ENCODE peak calls at places on chromosome 2, in four cellular contexts. One of them, this sample, is unnamed.

GRCh38 chr2:43519711-43520221 is 76.1 kb downstream of the THADA start:
- DNase-seq in HCT116: no peak
- DNase-seq in AG09319: peak
- DNase-seq in cardiac fibroblast: peak
- DNase-seq in this sample: no peak

GRCh38 chr2:171893196-171893823 is 734 bp downstream of the SLC25A12 start:
- DNase-seq in HCT116: no peak
- DNase-seq in AG09319: no peak
- DNase-seq in cardiac fibroblast: no peak
- DNase-seq in this sample: peak

GRCh38 chr2:197997083-197997541 is 192.7 kb downstream of the PLCL1 start:
- DNase-seq in HCT116: no peak
- DNase-seq in cardiac fibroblast: no peak
- DNase-seq in AG09319: no peak
- DNase-seq in this sample: no peak

GRCh38 chr2:240997141-240997855 is 1.1 kb upstream of the SNED1 start:
- DNase-seq in AG09319: no peak
- DNase-seq in cardiac fibroblast: peak
- DNase-seq in HCT116: no peak
- DNase-seq in this sample: no peak

GRCh38 chr2:47274780-47275117 is 119.6 kb upstream of the STPG4 start:
- DNase-seq in AG09319: no peak
- DNase-seq in cardiac fibroblast: peak
- DNase-seq in HCT116: no peak
- DNase-seq in this sample: no peak

GRCh38 chr2:217090024-217090473 is 230.2 kb upstream of the TNP1 start:
- DNase-seq in HCT116: no peak
- DNase-seq in AG09319: no peak
- DNase-seq in cardiac fibroblast: peak
- DNase-seq in this sample: peak

GRCh38 chr2:213086050-213086449 is 65.4 kb downstream of the IKZF2 start:
- DNase-seq in cardiac fibroblast: no peak
- DNase-seq in AG09319: no peak
- DNase-seq in HCT116: no peak
- DNase-seq in this sample: no peak

GRCh38 chr2:24435391-24436316 is 55.4 kb upstream of the NCOA1 start:
- DNase-seq in HCT116: no peak
- DNase-seq in cardiac fibroblast: peak
- DNase-seq in AG09319: peak
- DNase-seq in this sample: no peak

GRCh38 chr2:186903183-186903582 is 54.2 kb upstream of the ZSWIM2 start:
- DNase-seq in AG09319: no peak
- DNase-seq in cardiac fibroblast: peak
- DNase-seq in HCT116: no peak
- DNase-seq in this sample: no peak

GRCh38 chr2:219125225-219125885 is 35.3 kb downstream of the NHEJ1 start:
- DNase-seq in AG09319: peak
- DNase-seq in HCT116: peak
- DNase-seq in cardiac fibroblast: peak
- DNase-seq in this sample: no peak

GRCh38 chr2:64807417-64807816 is 153.7 kb upstream of the SERTAD2 start:
- DNase-seq in HCT116: peak
- DNase-seq in AG09319: peak
- DNase-seq in cardiac fibroblast: peak
- DNase-seq in this sample: peak

GRCh38 chr2:224524657-224525056 is 60.5 kb downstream of the CUL3 start:
- DNase-seq in cardiac fibroblast: no peak
- DNase-seq in HCT116: no peak
- DNase-seq in AG09319: no peak
- DNase-seq in this sample: no peak

GRCh38 chr2:239831272-239831731 is 193.8 kb downstream of the NDUFA10 start:
- DNase-seq in AG09319: no peak
- DNase-seq in cardiac fibroblast: no peak
- DNase-seq in HCT116: no peak
- DNase-seq in this sample: no peak

GRCh38 chr2:52805901-52806410 is 961.6 kb upstream of the CHAC2 start:
- DNase-seq in AG09319: no peak
- DNase-seq in HCT116: no peak
- DNase-seq in cardiac fibroblast: no peak
- DNase-seq in this sample: no peak

GRCh38 chr2:237574894-237575868 is 8.8 kb downstream of the PRLH start:
- DNase-seq in AG09319: no peak
- DNase-seq in cardiac fibroblast: peak
- DNase-seq in HCT116: peak
- DNase-seq in this sample: no peak

GRCh38 chr2:205650450-205650849 is 31.9 kb upstream of the NRP2 start:
- DNase-seq in AG09319: peak
- DNase-seq in cardiac fibroblast: peak
- DNase-seq in HCT116: no peak
- DNase-seq in this sample: no peak

GRCh38 chr2:155997538-155997937 is 335.0 kb downstream of the NR4A2 start:
- DNase-seq in HCT116: no peak
- DNase-seq in cardiac fibroblast: no peak
- DNase-seq in AG09319: no peak
- DNase-seq in this sample: no peak

GRCh38 chr2:6793371-6793770 is 72.3 kb downstream of the CMPK2 start:
- DNase-seq in AG09319: no peak
- DNase-seq in cardiac fibroblast: no peak
- DNase-seq in HCT116: no peak
- DNase-seq in this sample: no peak

GRCh38 chr2:221454459-221455105 is 117.5 kb downstream of the EPHA4 start:
- DNase-seq in HCT116: no peak
- DNase-seq in cardiac fibroblast: no peak
- DNase-seq in AG09319: no peak
- DNase-seq in this sample: no peak

GRCh38 chr2:132969371-132969985 is 299.5 kb upstream of the LYPD1 start:
- DNase-seq in cardiac fibroblast: peak
- DNase-seq in AG09319: no peak
- DNase-seq in HCT116: no peak
- DNase-seq in this sample: no peak

GRCh38 chr2:12227941-12228608 is 481.6 kb downstream of the LPIN1 start:
- DNase-seq in AG09319: no peak
- DNase-seq in cardiac fibroblast: peak
- DNase-seq in HCT116: no peak
- DNase-seq in this sample: no peak

GRCh38 chr2:240846881-240847601 is 21.6 kb upstream of the AGXT start:
- DNase-seq in cardiac fibroblast: no peak
- DNase-seq in AG09319: no peak
- DNase-seq in HCT116: no peak
- DNase-seq in this sample: no peak

GRCh38 chr2:28506112-28506511 is 10.3 kb downstream of the PLB1 start:
- DNase-seq in AG09319: no peak
- DNase-seq in HCT116: no peak
- DNase-seq in cardiac fibroblast: no peak
- DNase-seq in this sample: no peak

GRCh38 chr2:220687231-220687843 is 884.8 kb downstream of the EPHA4 start:
- DNase-seq in cardiac fibroblast: peak
- DNase-seq in AG09319: peak
- DNase-seq in HCT116: peak
- DNase-seq in this sample: peak

GRCh38 chr2:79849241-79849640 is 336.4 kb downstream of the CTNNA2 start:
- DNase-seq in cardiac fibroblast: no peak
- DNase-seq in HCT116: no peak
- DNase-seq in AG09319: no peak
- DNase-seq in this sample: no peak

GRCh38 chr2:222057249-222058073 is 241.3 kb downstream of the PAX3 start:
- DNase-seq in HCT116: no peak
- DNase-seq in cardiac fibroblast: peak
- DNase-seq in AG09319: no peak
- DNase-seq in this sample: peak

GRCh38 chr2:24021122-24021998 is 11.5 kb downstream of the MFSD2B start:
- DNase-seq in AG09319: no peak
- DNase-seq in cardiac fibroblast: no peak
- DNase-seq in HCT116: no peak
- DNase-seq in this sample: no peak

GRCh38 chr2:157321514-157321913 is 4.1 kb downstream of the ERMN start:
- DNase-seq in cardiac fibroblast: no peak
- DNase-seq in AG09319: no peak
- DNase-seq in HCT116: no peak
- DNase-seq in this sample: no peak

GRCh38 chr2:227815066-227815465 is 1.4 kb downstream of the CCL20 start:
- DNase-seq in HCT116: no peak
- DNase-seq in AG09319: no peak
- DNase-seq in cardiac fibroblast: peak
- DNase-seq in this sample: no peak

GRCh38 chr2:108974674-108975073 is 14.3 kb downstream of the EDAR start:
- DNase-seq in cardiac fibroblast: no peak
- DNase-seq in AG09319: no peak
- DNase-seq in HCT116: no peak
- DNase-seq in this sample: no peak

GRCh38 chr2:29401994-29402393 is 286.8 kb downstream of the CLIP4 start:
- DNase-seq in AG09319: no peak
- DNase-seq in cardiac fibroblast: no peak
- DNase-seq in HCT116: no peak
- DNase-seq in this sample: no peak

GRCh38 chr2:124046332-124046731 is 21.2 kb downstream of the CNTNAP5 start:
- DNase-seq in cardiac fibroblast: no peak
- DNase-seq in HCT116: no peak
- DNase-seq in AG09319: no peak
- DNase-seq in this sample: no peak

GRCh38 chr2:70680735-70681134 is 87.3 kb downstream of the ADD2 start:
- DNase-seq in AG09319: no peak
- DNase-seq in cardiac fibroblast: no peak
- DNase-seq in HCT116: no peak
- DNase-seq in this sample: no peak

GRCh38 chr2:100799701-100800100 is 20.2 kb upstream of the NPAS2 start:
- DNase-seq in HCT116: no peak
- DNase-seq in AG09319: no peak
- DNase-seq in cardiac fibroblast: no peak
- DNase-seq in this sample: no peak

GRCh38 chr2:211503856-211504255 is 947.5 kb downstream of the CPS1 start:
- DNase-seq in HCT116: no peak
- DNase-seq in AG09319: no peak
- DNase-seq in cardiac fibroblast: no peak
- DNase-seq in this sample: no peak
- TF ChIP-seq CTCF in HCT116: no peak
- TF ChIP-seq CTCF in AG09319: no peak
- TF ChIP-seq CTCF in cardiac fibroblast: no peak
- TF ChIP-seq CTCF in this sample: peak

GRCh38 chr2:30627162-30627561 is 180.1 kb downstream of the CAPN13 start:
- DNase-seq in AG09319: no peak
- DNase-seq in cardiac fibroblast: no peak
- DNase-seq in HCT116: no peak
- DNase-seq in this sample: no peak

GRCh38 chr2:30620102-30620501 is 173.1 kb downstream of the LCLAT1 start:
- DNase-seq in AG09319: no peak
- DNase-seq in cardiac fibroblast: no peak
- DNase-seq in HCT116: no peak
- DNase-seq in this sample: no peak

GRCh38 chr2:30625600-30626208 is 178.7 kb downstream of the LCLAT1 start:
- DNase-seq in AG09319: no peak
- DNase-seq in cardiac fibroblast: no peak
- DNase-seq in HCT116: no peak
- DNase-seq in this sample: no peak

GRCh38 chr2:30622452-30622851 is 175.4 kb downstream of the LCLAT1 start:
- DNase-seq in AG09319: no peak
- DNase-seq in HCT116: no peak
- DNase-seq in cardiac fibroblast: no peak
- DNase-seq in this sample: no peak

GRCh38 chr2:30621836-30622235 is 174.8 kb downstream of the LCLAT1 start:
- DNase-seq in AG09319: no peak
- DNase-seq in cardiac fibroblast: no peak
- DNase-seq in HCT116: no peak
- DNase-seq in this sample: no peak
- TF ChIP-seq CTCF in AG09319: no peak
- TF ChIP-seq CTCF in cardiac fibroblast: no peak
- TF ChIP-seq CTCF in HCT116: no peak
- TF ChIP-seq CTCF in this sample: no peak

GRCh38 chr2:31127931-31128330 is 10.3 kb downstream of the GALNT14 start:
- DNase-seq in AG09319: no peak
- DNase-seq in HCT116: no peak
- DNase-seq in cardiac fibroblast: no peak
- DNase-seq in this sample: no peak
- TF ChIP-seq CTCF in AG09319: no peak
- TF ChIP-seq CTCF in HCT116: no peak
- TF ChIP-seq CTCF in cardiac fibroblast: no peak
- TF ChIP-seq CTCF in this sample: no peak

GRCh38 chr2:180907731-180908130 is 72.7 kb upstream of the UBE2E3 start:
- DNase-seq in AG09319: no peak
- DNase-seq in cardiac fibroblast: peak
- DNase-seq in HCT116: no peak
- DNase-seq in this sample: no peak

DNA sequence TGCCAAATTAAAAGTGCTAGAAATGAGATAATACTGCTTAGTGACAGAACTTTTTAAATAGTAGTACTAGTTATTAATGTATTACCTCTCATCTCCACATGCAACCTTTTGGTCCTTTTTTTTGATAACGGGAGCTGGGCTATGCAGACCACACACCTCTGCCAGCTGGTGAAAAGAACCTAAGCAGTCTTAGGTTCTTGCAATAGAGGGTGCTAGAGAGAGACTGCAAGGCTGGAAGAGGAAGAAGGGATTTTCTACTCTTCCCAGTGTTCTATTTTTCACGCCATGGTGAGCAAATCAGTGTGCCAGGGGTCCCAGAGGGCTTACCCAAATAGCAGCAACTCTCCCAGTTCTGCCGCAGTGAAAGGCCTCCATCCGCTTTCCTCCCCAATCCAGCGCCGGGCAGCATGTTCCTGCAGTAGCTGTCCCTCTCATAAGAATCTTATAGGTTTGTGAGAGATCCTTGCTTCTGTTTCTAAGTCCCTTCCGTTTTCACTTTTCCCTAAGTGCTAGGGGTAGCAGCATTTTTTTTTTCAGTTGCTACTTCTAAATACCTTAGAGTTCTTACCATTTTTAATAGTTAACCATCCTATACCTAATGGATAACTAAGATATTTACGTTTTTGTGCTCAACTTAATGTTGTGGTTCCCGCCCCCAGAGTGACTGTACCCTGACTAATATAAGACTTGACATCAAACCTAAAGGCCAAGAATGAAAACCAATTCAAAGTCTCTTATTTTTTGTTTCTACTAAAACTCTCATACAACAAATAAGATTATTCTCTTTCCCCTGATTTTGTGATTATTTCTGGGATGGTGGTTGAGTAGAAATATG is 69.4 kb upstream of the UBE2E3 start:
- DNase-seq in cardiac fibroblast: peak
- DNase-seq in HCT116: no peak
- DNase-seq in AG09319: no peak
- DNase-seq in this sample: no peak
- TF ChIP-seq CTCF in cardiac fibroblast: peak
- TF ChIP-seq CTCF in HCT116: no peak
- TF ChIP-seq CTCF in AG09319: no peak
- TF ChIP-seq CTCF in this sample: peak

GRCh38 chr2:159939946-159940345 is 122.5 kb downstream of the PLA2R1 start:
- DNase-seq in HCT116: peak
- DNase-seq in cardiac fibroblast: peak
- DNase-seq in AG09319: no peak
- DNase-seq in this sample: peak
- TF ChIP-seq CTCF in HCT116: peak
- TF ChIP-seq CTCF in cardiac fibroblast: peak
- TF ChIP-seq CTCF in AG09319: peak
- TF ChIP-seq CTCF in this sample: peak

GRCh38 chr2:183684686-183685085 is 560.4 kb downstream of the NUP35 start:
- DNase-seq in cardiac fibroblast: no peak
- DNase-seq in AG09319: no peak
- DNase-seq in HCT116: no peak
- DNase-seq in this sample: no peak

GRCh38 chr2:183678908-183679307 is 554.7 kb downstream of the NUP35 start:
- DNase-seq in cardiac fibroblast: no peak
- DNase-seq in HCT116: no peak
- DNase-seq in AG09319: no peak
- DNase-seq in this sample: no peak

GRCh38 chr2:183680573-183680972 is 556.3 kb downstream of the NUP35 start:
- DNase-seq in HCT116: no peak
- DNase-seq in cardiac fibroblast: no peak
- DNase-seq in AG09319: no peak
- DNase-seq in this sample: no peak
- TF ChIP-seq CTCF in HCT116: no peak
- TF ChIP-seq CTCF in cardiac fibroblast: no peak
- TF ChIP-seq CTCF in AG09319: no peak
- TF ChIP-seq CTCF in this sample: no peak

This sample was measured in GM13977.